ENCODE peak calls at places on chromosomes 7 and 10, in four cellular contexts. D is IMR-90, W is mammary epithelial cell, Z is HCT116. F is an unnamed sample.

GRCh38 chr10:118799779-118800178 is 45.0 kb upstream of the CACUL1 start:
- DNase-seq in D (peak), Z (peak), W (peak), F (no peak)

GRCh38 chr7:94578615-94579014 is 69.0 kb downstream of the CASD1 start:
- DNase-seq in Z (no peak), D (no peak), W (peak), F (no peak)

GRCh38 chr10:85575441-85575840 is 791.2 kb downstream of the GRID1 start:
- DNase-seq in D (no peak), Z (no peak), W (no peak), F (no peak)

GRCh38 chr10:63375006-63375405 is 90.8 kb downstream of the JMJD1C start:
- DNase-seq in D (no peak), Z (no peak), W (peak), F (no peak)

GRCh38 chr7:66082886-66083415 is 7.3 kb downstream of the ASL start:
- DNase-seq in Z (no peak), W (no peak), D (no peak), F (no peak)

GRCh38 chr7:92924800-92925199 is 88.4 kb upstream of the CDK6 start:
- DNase-seq in W (no peak), Z (no peak), D (no peak), F (no peak)

GRCh38 chr7:506391-506831 is 13.2 kb downstream of the PDGFA start:
- DNase-seq in D (no peak), W (no peak), Z (no peak), F (no peak)

GRCh38 chr10:114911801-114912479 is 26.1 kb upstream of the TRUB1 start:
- DNase-seq in D (no peak), W (no peak), Z (no peak), F (no peak)

GRCh38 chr10:68900427-68901105 is 549 bp upstream of the DDX50 start:
- DNase-seq in Z (no peak), D (peak), W (no peak), F (no peak)

GRCh38 chr10:16611037-16611436 is 89.4 kb upstream of the C1QL3 start:
- DNase-seq in W (no peak), D (no peak), Z (no peak), F (no peak)

GRCh38 chr7:28891192-28891872 is 66.8 kb downstream of the TRIL start:
- DNase-seq in Z (no peak), D (no peak), W (no peak), F (no peak)

GRCh38 chr10:97612386-97612785 is 20.9 kb downstream of the MORN4 start:
- DNase-seq in Z (peak), W (peak), D (peak), F (no peak)

GRCh38 chr10:77228559-77228958 is 409.0 kb downstream of the KCNMA1 start:
- DNase-seq in D (no peak), W (no peak), Z (no peak), F (no peak)

GRCh38 chr7:77985232-77985973 is 186.8 kb downstream of the PHTF2 start:
- DNase-seq in D (no peak), Z (no peak), W (no peak), F (no peak)

GRCh38 chr7:121544726-121545125 is 148.6 kb upstream of the FAM3C start:
- DNase-seq in Z (peak), D (peak), W (peak), F (no peak)

GRCh38 chr10:71125749-71126107 is 86.6 kb upstream of the UNC5B start:
- DNase-seq in D (no peak), Z (no peak), W (no peak), F (no peak)

GRCh38 chr10:13820591-13821377 is 234.0 kb downstream of the PRPF18 start:
- DNase-seq in Z (no peak), W (no peak), D (no peak), F (no peak)

GRCh38 chr10:63929826-63930467 is 408.7 kb downstream of the REEP3 start:
- DNase-seq in W (no peak), D (no peak), Z (no peak), F (no peak)

DNA sequence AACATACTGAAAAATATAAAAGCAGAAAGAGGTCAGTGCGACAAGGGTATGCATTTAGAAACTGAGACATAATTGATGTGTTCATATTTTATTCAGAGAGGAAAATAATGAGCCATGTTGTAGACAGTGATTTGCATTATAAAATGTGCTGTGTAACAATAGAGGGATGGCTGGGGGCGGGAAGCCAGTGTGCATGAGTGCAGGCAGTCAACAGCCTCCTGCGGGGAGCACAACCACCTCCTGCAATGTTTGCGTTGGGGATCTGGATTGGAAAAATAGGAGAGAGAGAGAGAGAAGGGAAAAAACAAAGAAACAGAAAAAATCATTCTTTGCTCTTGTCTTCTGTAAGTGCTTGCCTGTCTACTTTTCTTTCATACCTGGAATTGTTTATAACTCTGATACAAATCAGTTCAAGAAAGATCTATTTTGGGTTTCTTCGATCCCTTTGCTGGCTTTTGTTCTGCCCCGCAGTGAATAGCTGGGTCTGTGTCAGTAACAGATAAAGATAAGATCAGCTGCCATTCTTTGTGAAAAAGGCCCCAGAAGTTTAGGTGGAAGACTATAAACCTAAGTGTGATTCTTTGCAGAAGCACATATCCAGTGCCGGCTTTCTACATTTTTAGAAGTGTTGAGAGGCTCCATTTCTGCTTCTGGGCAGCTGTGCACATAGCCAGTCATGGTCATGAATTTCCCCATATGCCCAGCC is 686.5 kb upstream of the C7orf33 start:
- DNase-seq in D (no peak), Z (no peak), W (no peak), F (no peak)
- H3K9ac ChIP-seq in D (no peak), Z (no peak), W (no peak), F (no peak)

GRCh38 chr10:92598321-92598720 is 5.4 kb downstream of the KIF11 start:
- DNase-seq in D (no peak), Z (no peak), W (no peak), F (no peak)
- H3K27ac ChIP-seq in D (no peak), Z (no peak), W (no peak), F (no peak)

GRCh38 chr7:131190581-131190980 is 137.1 kb upstream of the MKLN1 start:
- DNase-seq in Z (no peak), D (no peak), W (no peak), F (no peak)
- H3K9ac ChIP-seq in Z (no peak), D (no peak), W (no peak), F (no peak)

DNA sequence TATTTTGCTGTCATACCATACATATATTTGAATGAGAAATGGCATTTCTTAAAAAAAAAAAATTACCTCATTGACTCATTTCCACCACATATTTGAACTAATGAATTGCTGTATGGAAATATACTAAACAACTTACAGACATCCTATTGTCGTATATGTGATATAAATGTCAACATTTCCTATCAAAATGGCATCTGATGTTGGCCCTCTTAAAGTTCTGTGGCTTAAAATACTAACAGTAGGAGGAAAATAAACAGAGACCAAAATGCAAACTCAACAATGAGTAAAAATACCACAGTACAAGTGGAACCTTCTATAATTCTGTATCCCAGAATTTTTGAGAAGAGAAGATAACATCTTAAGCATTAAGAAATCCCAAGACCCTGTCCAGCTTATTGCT is 405.6 kb upstream of the GALNT17 start:
- DNase-seq in Z (no peak), W (no peak), D (no peak), F (no peak)
- H3K27ac ChIP-seq in Z (no peak), W (no peak), D (no peak), F (no peak)

GRCh38 chr10:43074409-43074808 is 2.5 kb upstream of the RET start:
- DNase-seq in Z (no peak), D (no peak), W (no peak), F (no peak)
- H3K9ac ChIP-seq in Z (no peak), D (no peak), W (no peak), F (no peak)

DNA sequence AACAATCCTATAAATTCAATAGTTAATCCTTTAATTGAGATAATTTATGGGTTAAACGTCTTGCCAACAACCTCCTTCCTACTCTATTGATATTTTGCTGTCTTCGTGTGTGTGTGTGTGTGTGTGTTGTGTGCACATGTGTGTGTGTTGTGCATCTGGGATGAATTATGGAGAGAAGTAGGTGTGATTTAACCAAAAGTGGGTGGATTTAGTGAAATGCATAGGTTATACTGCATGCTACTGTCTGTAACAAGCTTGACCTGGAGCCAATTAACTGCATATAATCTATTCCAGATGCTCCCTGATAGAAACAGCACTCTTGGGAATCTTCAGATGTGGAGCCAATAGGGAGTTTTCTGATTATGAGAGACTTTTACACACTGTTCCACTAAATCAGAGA is 61.2 kb downstream of the SEMA3D start:
- DNase-seq in D (peak), Z (no peak), W (no peak), F (no peak)
- H3K27ac ChIP-seq in D (no peak), Z (no peak), W (no peak), F (no peak)

DNA sequence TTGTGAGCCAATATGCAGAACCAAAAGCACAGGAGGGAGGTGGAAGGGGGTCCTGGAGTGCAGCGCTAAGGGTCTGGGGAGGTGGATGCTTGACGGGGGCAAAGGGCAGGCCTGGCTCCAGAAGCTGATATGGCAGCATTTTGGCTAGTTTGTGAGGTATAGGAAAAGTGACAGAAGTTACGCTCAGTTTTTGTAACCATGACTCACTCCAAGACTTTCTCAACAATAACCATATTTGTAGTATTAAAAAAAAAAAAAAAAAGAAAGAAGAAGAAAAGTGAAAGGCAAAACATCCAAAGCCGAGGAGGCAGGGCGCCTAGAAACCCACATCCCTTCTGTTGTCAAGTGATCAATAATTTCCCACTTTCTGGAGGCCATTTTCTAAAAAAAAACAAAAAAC is 92.3 kb downstream of the RNF216 start:
- DNase-seq in W (no peak), D (peak), Z (no peak), F (no peak)
- H3K9ac ChIP-seq in W (no peak), D (peak), Z (no peak), F (peak)

DNA sequence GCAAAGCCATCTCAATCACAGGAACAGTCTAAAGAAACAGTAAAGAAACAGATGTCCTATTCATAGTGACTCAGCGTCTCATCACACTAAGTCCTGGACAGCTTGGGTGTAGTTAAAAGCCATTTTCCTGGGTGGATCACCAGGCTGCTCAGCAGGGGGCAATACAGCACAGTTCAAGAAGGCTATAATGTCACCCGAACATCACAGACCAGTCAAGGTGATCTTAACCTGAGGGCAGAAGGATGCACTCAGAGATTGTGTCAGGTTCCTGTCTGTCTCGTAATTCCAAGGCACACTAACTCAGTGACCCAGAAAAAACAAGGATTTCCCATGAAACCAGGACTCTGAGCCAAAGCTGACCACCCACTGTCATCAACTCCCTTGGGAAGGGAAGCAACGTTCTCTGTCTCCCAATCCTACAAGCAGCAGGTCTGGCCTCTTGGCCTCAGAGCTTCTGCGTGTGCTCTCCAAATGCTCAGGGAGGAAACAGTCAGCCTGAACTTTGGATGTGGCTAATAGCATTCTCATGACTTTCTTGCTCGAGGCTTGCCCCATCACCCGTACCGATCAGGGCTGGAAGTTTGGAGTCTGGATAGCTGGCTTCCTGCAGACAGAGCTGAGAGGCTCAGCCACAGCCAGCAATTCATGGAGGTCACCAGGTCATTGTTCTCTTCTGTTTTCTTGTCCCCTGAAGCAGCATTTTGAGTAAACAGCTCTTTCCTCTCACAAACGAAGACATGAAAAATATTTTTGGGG is 90.4 kb upstream of the FAM171A1 start:
- DNase-seq in Z (peak), W (peak), D (peak), F (peak)
- H3K27ac ChIP-seq in Z (no peak), W (no peak), D (no peak), F (no peak)